ENCODE peak calls at places on chromosomes 3 and 15, in four cellular contexts. One of them, this sample, is unnamed.

GRCh38 chr15:25863067-25863967 is at the start of gene ATP10A:
- DNase-seq in NCI-H1092 treated with DMSO at 0.1 percent for 48 hours: no peak
- DNase-seq in CD4-positive, alpha-beta T cell: peak
- DNase-seq in GF-D8: no peak
- DNase-seq in this sample: no peak

GRCh38 chr3:48435774-48436476 is 4.0 kb downstream of the CCDC51 start:
- DNase-seq in NCI-H1092 treated with DMSO at 0.1 percent for 48 hours: peak
- DNase-seq in CD4-positive, alpha-beta T cell: peak
- DNase-seq in GF-D8: peak
- DNase-seq in this sample: peak

GRCh38 chr3:161818106-161818505 is 321.5 kb downstream of the OTOL1 start:
- DNase-seq in NCI-H1092 treated with DMSO at 0.1 percent for 48 hours: no peak
- DNase-seq in CD4-positive, alpha-beta T cell: no peak
- DNase-seq in GF-D8: no peak
- DNase-seq in this sample: no peak

GRCh38 chr3:186998937-186999368 is 68.6 kb downstream of the ST6GAL1 start:
- DNase-seq in NCI-H1092 treated with DMSO at 0.1 percent for 48 hours: peak
- DNase-seq in CD4-positive, alpha-beta T cell: no peak
- DNase-seq in GF-D8: no peak
- DNase-seq in this sample: no peak

GRCh38 chr15:45862034-45862433 is 227.2 kb downstream of the SQOR start:
- DNase-seq in NCI-H1092 treated with DMSO at 0.1 percent for 48 hours: no peak
- DNase-seq in CD4-positive, alpha-beta T cell: no peak
- DNase-seq in GF-D8: no peak
- DNase-seq in this sample: no peak

GRCh38 chr3:151318946-151319345 is 2.3 kb upstream of the GPR87 start:
- DNase-seq in NCI-H1092 treated with DMSO at 0.1 percent for 48 hours: no peak
- DNase-seq in CD4-positive, alpha-beta T cell: no peak
- DNase-seq in GF-D8: no peak
- DNase-seq in this sample: no peak

GRCh38 chr15:52406601-52407000 is 111.0 kb upstream of the MYO5C start:
- DNase-seq in NCI-H1092 treated with DMSO at 0.1 percent for 48 hours: no peak
- DNase-seq in CD4-positive, alpha-beta T cell: no peak
- DNase-seq in GF-D8: no peak
- DNase-seq in this sample: no peak

GRCh38 chr3:13711911-13712650 is 163.2 kb downstream of the FBLN2 start:
- DNase-seq in NCI-H1092 treated with DMSO at 0.1 percent for 48 hours: no peak
- DNase-seq in CD4-positive, alpha-beta T cell: peak
- DNase-seq in GF-D8: no peak
- DNase-seq in this sample: no peak

GRCh38 chr3:127611251-127611650 is 13.0 kb downstream of the MCM2 start:
- DNase-seq in NCI-H1092 treated with DMSO at 0.1 percent for 48 hours: no peak
- DNase-seq in CD4-positive, alpha-beta T cell: no peak
- DNase-seq in GF-D8: no peak
- DNase-seq in this sample: no peak

GRCh38 chr15:71332605-71333004 is 217.3 kb downstream of the THSD4 start:
- DNase-seq in NCI-H1092 treated with DMSO at 0.1 percent for 48 hours: no peak
- DNase-seq in CD4-positive, alpha-beta T cell: no peak
- DNase-seq in GF-D8: no peak
- DNase-seq in this sample: no peak